ENCODE peak calls at places on chromosomes 13 and 19, in six cellular contexts. M is A549; Q is colonic mucosa; F is CD8-positive, alpha-beta T cell; G is tibial artery; R is neural progenitor cell. V is an unnamed sample.

GRCh38 chr13:69856331-69856730 is 251.3 kb upstream of the ATXN8OS start:
- DNase-seq in M (no peak), Q (no peak), F (no peak), G (no peak), R (peak; percentile 44), V (no peak)

GRCh38 chr19:34837262-34837661 is 64.2 kb upstream of the ZNF599 start:
- DNase-seq in M (no peak), Q (peak; percentile 68), F (no peak), G (no peak), R (no peak), V (peak; percentile 59)

GRCh38 chr19:15324791-15325519 is 7.4 kb downstream of the BRD4 start:
- DNase-seq in M (no peak), Q (peak; percentile 43), F (no peak), G (no peak), R (peak; percentile 40), V (no peak)

GRCh38 chr19:289651-290538 is 1.3 kb downstream of the PLPP2 start:
- DNase-seq in M (peak; percentile 86), Q (peak; percentile 74), F (peak; percentile 16), G (no peak), R (no peak), V (no peak)

GRCh38 chr19:6362351-6362801 is 1.0 kb downstream of the CLPP start:
- DNase-seq in M (no peak), Q (no peak), F (peak; percentile 17), G (no peak), R (no peak), V (no peak)

GRCh38 chr19:50638576-50638975 is 1.1 kb downstream of the SYT3 start:
- DNase-seq in M (no peak), Q (no peak), F (no peak), G (no peak), R (no peak), V (no peak)

GRCh38 chr19:44689290-44690130 is 9.4 kb upstream of the CEACAM16 start:
- DNase-seq in M (peak; percentile 95), Q (peak; percentile 90), F (peak; percentile 77), G (peak; percentile 69), R (peak; percentile 85), V (peak; percentile 76)

GRCh38 chr13:94950303-94950702 is 238.0 kb upstream of the SOX21 start:
- DNase-seq in M (no peak), Q (no peak), F (no peak), G (no peak), R (peak; percentile 65), V (no peak)

GRCh38 chr19:11736696-11737095 is 2.0 kb downstream of the ZNF823 start:
- DNase-seq in M (no peak), Q (peak; percentile 31), F (no peak), G (peak; percentile 50), R (no peak), V (peak; percentile 31)

GRCh38 chr13:74346960-74347359 is 212.8 kb upstream of the KLF12 start:
- DNase-seq in M (no peak), Q (no peak), F (no peak), G (no peak), R (no peak), V (no peak)

GRCh38 chr13:21402586-21403307 is 56.4 kb downstream of the ZDHHC20 start:
- DNase-seq in M (peak; percentile 14), Q (no peak), F (no peak), G (no peak), R (no peak), V (no peak)

GRCh38 chr13:54486421-54487166 is 1458.0 kb downstream of the OLFM4 start:
- DNase-seq in M (no peak), Q (no peak), F (no peak), G (no peak), R (no peak), V (no peak)

GRCh38 chr13:113458218-113459065 is 5.2 kb upstream of the ADPRHL1 start:
- DNase-seq in M (peak; percentile 21), Q (no peak), F (no peak), G (no peak), R (peak; percentile 57), V (peak; percentile 43)

GRCh38 chr19:48683349-48683748 is 10.5 kb upstream of the NTN5 start:
- DNase-seq in M (no peak), Q (no peak), F (peak; percentile 11), G (no peak), R (no peak), V (peak; percentile 61)

GRCh38 chr19:33472696-33473624 is 48.6 kb downstream of the PEPD start:
- DNase-seq in M (peak; percentile 66), Q (no peak), F (no peak), G (no peak), R (no peak), V (no peak)

GRCh38 chr13:75226755-75227435 is 255.1 kb downstream of the TBC1D4 start:
- DNase-seq in M (peak; percentile 11), Q (no peak), F (no peak), G (no peak), R (no peak), V (no peak)

GRCh38 chr13:99217461-99218101 is 16.9 kb downstream of the UBAC2 start:
- DNase-seq in M (no peak), Q (no peak), F (no peak), G (no peak), R (no peak), V (no peak)

GRCh38 chr19:38209671-38210457 is 14.2 kb downstream of the DPF1 start:
- DNase-seq in M (no peak), Q (peak; percentile 56), F (no peak), G (peak; percentile 74), R (peak; percentile 87), V (peak; percentile 81)

GRCh38 chr19:18203408-18203862 is 407 bp downstream of the RAB3A start:
- DNase-seq in M (no peak), Q (peak; percentile 68), F (peak; percentile 41), G (peak; percentile 36), R (no peak), V (peak; percentile 39)

GRCh38 chr13:51063909-51064308 is 47.2 kb downstream of the C13orf42 start:
- DNase-seq in M (no peak), Q (no peak), F (no peak), G (no peak), R (no peak), V (no peak)

GRCh38 chr13:51002736-51003135 is 93.1 kb downstream of the RNASEH2B start:
- DNase-seq in M (no peak), Q (no peak), F (no peak), G (no peak), R (no peak), V (no peak)

GRCh38 chr19:31349160-31349881 is at the start of gene TSHZ3:
- DNase-seq in M (peak; percentile 78), Q (peak; percentile 67), F (peak; percentile 12), G (peak; percentile 78), R (peak; percentile 83), V (peak; percentile 86)

GRCh38 chr19:53546766-53547541 is 9.0 kb downstream of the ZNF331 start:
- DNase-seq in M (no peak), Q (no peak), F (no peak), G (no peak), R (no peak), V (no peak)

GRCh38 chr19:1453525-1454371 is 3.8 kb downstream of the APC2 start:
- DNase-seq in M (peak; percentile 64), Q (no peak), F (no peak), G (no peak), R (peak; percentile 53), V (no peak)

GRCh38 chr19:6740589-6741348 is 1.3 kb downstream of the TRIP10 start:
- DNase-seq in M (peak; percentile 27), Q (peak; percentile 66), F (no peak), G (peak; percentile 60), R (peak; percentile 89), V (peak; percentile 78)

GRCh38 chr19:43224855-43225253 is 19.4 kb upstream of the PSG4 start:
- DNase-seq in M (no peak), Q (no peak), F (no peak), G (no peak), R (no peak), V (no peak)

GRCh38 chr13:98393873-98394272 is 183.0 kb downstream of the STK24 start:
- DNase-seq in M (no peak), Q (no peak), F (no peak), G (no peak), R (no peak), V (no peak)

GRCh38 chr13:48817166-48817802 is 158.4 kb upstream of the FNDC3A start:
- DNase-seq in M (no peak), Q (no peak), F (no peak), G (no peak), R (no peak), V (no peak)

GRCh38 chr13:48819376-48819775 is 156.3 kb upstream of the FNDC3A start:
- DNase-seq in M (no peak), Q (no peak), F (no peak), G (no peak), R (no peak), V (no peak)

GRCh38 chr13:48813518-48813917 is 159.8 kb downstream of the CYSLTR2 start:
- DNase-seq in M (no peak), Q (no peak), F (no peak), G (no peak), R (no peak), V (no peak)

GRCh38 chr13:48818495-48818961 is 157.2 kb upstream of the FNDC3A start:
- DNase-seq in M (peak; percentile 47), Q (no peak), F (no peak), G (no peak), R (no peak), V (no peak)

GRCh38 chr13:48816696-48817095 is 159.0 kb upstream of the FNDC3A start:
- DNase-seq in M (no peak), Q (no peak), F (no peak), G (no peak), R (no peak), V (no peak)
- H3K4me3 ChIP-seq in M (no peak overlapping the region), Q (no peak overlapping the region), F (no peak overlapping the region), G (no peak overlapping the region), R (no peak overlapping the region), V (no peak overlapping the region)

GRCh38 chr13:102584423-102584822 is 12.4 kb upstream of the TPP2 start:
- DNase-seq in M (no peak), Q (no peak), F (no peak), G (no peak), R (no peak), V (no peak)
- H3K27ac ChIP-seq in M (no peak overlapping the region), Q (no peak overlapping the region), F (no peak overlapping the region), G (no peak overlapping the region), R (no peak overlapping the region), V (no peak overlapping the region)

GRCh38 chr19:2926341-2927031 is 18.3 kb downstream of the ZNF77 start:
- DNase-seq in M (no peak), Q (no peak), F (no peak), G (no peak), R (no peak), V (no peak)

GRCh38 chr19:2917275-2918184 is 16.8 kb downstream of the ZNF57 start:
- DNase-seq in M (no peak), Q (no peak), F (no peak), G (no peak), R (no peak), V (no peak)

GRCh38 chr19:2923510-2923909 is 21.3 kb downstream of the ZNF77 start:
- DNase-seq in M (no peak), Q (no peak), F (no peak), G (no peak), R (no peak), V (no peak)

GRCh38 chr19:2927032-2927430 is 17.7 kb downstream of the ZNF77 start:
- DNase-seq in M (no peak), Q (no peak), F (no peak), G (no peak), R (no peak), V (no peak)

GRCh38 chr19:2922987-2923386 is 21.8 kb downstream of the ZNF77 start:
- DNase-seq in M (no peak), Q (no peak), F (no peak), G (no peak), R (peak; percentile 31), V (no peak)
- TF ChIP-seq CTCF in M (no peak), Q (no peak), F (no peak), G (no peak), R (peak; percentile 5), V (no peak)

GRCh38 chr19:40610396-40611064 is 9.4 kb downstream of the LTBP4 start:
- DNase-seq in M (no peak), Q (peak; percentile 77), F (peak; percentile 48), G (peak; percentile 58), R (peak; percentile 43), V (peak; percentile 75)
- H3K4me3 ChIP-seq in M (no peak overlapping the region), Q (peak overlapping the region; percentile 52), F (peak overlapping the region; percentile 50), G (peak overlapping the region; percentile 58), R (peak overlapping the region; percentile 52), V (peak overlapping the region; percentile 38)

V was measured in heart right ventricle.